ENCODE peak calls at places on chromosomes 3 and 15, in four cellular contexts. One of them, this sample, is unnamed.

GRCh38 chr3:144770813-144771400 is 799.3 kb downstream of the DIPK2A start:
- DNase-seq in spleen: no peak
- DNase-seq in substantia nigra: no peak
- DNase-seq in RWPE1: peak; percentile 1
- DNase-seq in this sample: no peak

GRCh38 chr3:168545591-168545990 is 449.9 kb upstream of the GOLIM4 start:
- DNase-seq in spleen: peak; percentile 60
- DNase-seq in substantia nigra: no peak
- DNase-seq in RWPE1: no peak
- DNase-seq in this sample: no peak

GRCh38 chr3:151199569-151200438 is 3.2 kb downstream of the GPR171 start:
- DNase-seq in spleen: no peak
- DNase-seq in substantia nigra: no peak
- DNase-seq in RWPE1: no peak
- DNase-seq in this sample: no peak

GRCh38 chr3:189805375-189806067 is 174.3 kb downstream of the TP63 start:
- DNase-seq in spleen: no peak
- DNase-seq in substantia nigra: no peak
- DNase-seq in RWPE1: no peak
- DNase-seq in this sample: no peak

GRCh38 chr3:155297100-155297499 is 3.6 kb upstream of the STRIT1 start:
- DNase-seq in spleen: no peak
- DNase-seq in substantia nigra: no peak
- DNase-seq in RWPE1: no peak
- DNase-seq in this sample: no peak

GRCh38 chr3:16998236-16998923 is 113.6 kb downstream of the PLCL2 start:
- DNase-seq in spleen: no peak
- DNase-seq in substantia nigra: no peak
- DNase-seq in RWPE1: no peak
- DNase-seq in this sample: no peak

GRCh38 chr3:98954242-98954641 is 52.7 kb upstream of the DCBLD2 start:
- DNase-seq in spleen: no peak
- DNase-seq in substantia nigra: no peak
- DNase-seq in RWPE1: no peak
- DNase-seq in this sample: no peak

GRCh38 chr15:64634020-64634419 is 141.4 kb downstream of the RBPMS2 start:
- DNase-seq in spleen: no peak
- DNase-seq in substantia nigra: no peak
- DNase-seq in RWPE1: no peak
- DNase-seq in this sample: peak; percentile 6

GRCh38 chr3:116444099-116444700 is 1.1 kb downstream of the LSAMP start:
- DNase-seq in spleen: no peak
- DNase-seq in substantia nigra: no peak
- DNase-seq in RWPE1: no peak
- DNase-seq in this sample: no peak

GRCh38 chr15:47411733-47412530 is 305.4 kb upstream of the SEMA6D start:
- DNase-seq in spleen: no peak
- DNase-seq in substantia nigra: no peak
- DNase-seq in RWPE1: no peak
- DNase-seq in this sample: no peak

GRCh38 chr3:31793040-31793439 is 188.0 kb downstream of the OSBPL10 start:
- DNase-seq in spleen: no peak
- DNase-seq in substantia nigra: no peak
- DNase-seq in RWPE1: no peak
- DNase-seq in this sample: no peak

GRCh38 chr3:25354071-25354470 is 74.0 kb upstream of the RARB start:
- DNase-seq in spleen: no peak
- DNase-seq in substantia nigra: no peak
- DNase-seq in RWPE1: no peak
- DNase-seq in this sample: no peak

DNA sequence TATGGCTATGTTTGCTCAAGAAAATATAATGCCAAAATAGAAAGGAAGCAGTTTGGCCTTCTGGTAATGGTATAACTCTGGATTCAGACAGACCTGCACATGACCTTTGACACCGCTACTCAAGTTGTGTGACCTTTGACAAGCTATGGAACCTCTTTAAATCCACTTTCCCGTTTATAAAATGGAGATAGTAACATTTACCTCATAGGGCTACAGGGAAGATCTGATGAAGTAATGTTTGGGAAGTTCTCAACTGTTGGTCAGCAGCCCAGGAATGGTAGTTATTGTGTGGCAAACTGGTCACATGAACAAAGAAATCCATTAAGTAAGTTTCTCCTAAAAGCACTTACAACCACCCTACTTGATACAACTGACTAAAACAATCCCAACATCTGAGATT is 95.1 kb upstream of the PHLDB2 start:
- DNase-seq in spleen: no peak
- DNase-seq in substantia nigra: no peak
- DNase-seq in RWPE1: no peak
- DNase-seq in this sample: no peak
- H3K27ac ChIP-seq in spleen: no peak overlapping the region
- H3K27ac ChIP-seq in substantia nigra: no peak overlapping the region
- H3K27ac ChIP-seq in RWPE1: no peak overlapping the region
- H3K27ac ChIP-seq in this sample: no peak overlapping the region

GRCh38 chr3:120646771-120647449 is 35.1 kb downstream of the HGD start:
- DNase-seq in spleen: no peak
- DNase-seq in substantia nigra: no peak
- DNase-seq in RWPE1: no peak
- DNase-seq in this sample: no peak
- H3K27ac ChIP-seq in spleen: no peak overlapping the region
- H3K27ac ChIP-seq in substantia nigra: no peak overlapping the region
- H3K27ac ChIP-seq in RWPE1: no peak overlapping the region
- H3K27ac ChIP-seq in this sample: no peak overlapping the region

GRCh38 chr3:9947025-9947995 is 4.9 kb downstream of the PRRT3 start:
- DNase-seq in spleen: peak; percentile 84
- DNase-seq in substantia nigra: peak; percentile 76
- DNase-seq in RWPE1: peak; percentile 58
- DNase-seq in this sample: no peak

GRCh38 chr3:9945358-9945757 is 6.8 kb downstream of the PRRT3 start:
- DNase-seq in spleen: no peak
- DNase-seq in substantia nigra: no peak
- DNase-seq in RWPE1: no peak
- DNase-seq in this sample: no peak

GRCh38 chr3:9948586-9948985 is 3.6 kb downstream of the PRRT3 start:
- DNase-seq in spleen: no peak
- DNase-seq in substantia nigra: no peak
- DNase-seq in RWPE1: no peak
- DNase-seq in this sample: no peak

GRCh38 chr3:9944271-9944670 is 7.9 kb downstream of the PRRT3 start:
- DNase-seq in spleen: no peak
- DNase-seq in substantia nigra: no peak
- DNase-seq in RWPE1: no peak
- DNase-seq in this sample: no peak

GRCh38 chr3:9946112-9947024 is 5.8 kb downstream of the PRRT3 start:
- DNase-seq in spleen: peak; percentile 96
- DNase-seq in substantia nigra: peak; percentile 86
- DNase-seq in RWPE1: peak; percentile 65
- DNase-seq in this sample: peak; percentile 76
- H3K27ac ChIP-seq in spleen: peak overlapping the region; percentile 76
- H3K27ac ChIP-seq in substantia nigra: peak overlapping the region; percentile 81
- H3K27ac ChIP-seq in RWPE1: peak overlapping the region; percentile 84
- H3K27ac ChIP-seq in this sample: peak overlapping the region; percentile 47

GRCh38 chr3:126102530-126102951 is 18.6 kb upstream of the SLC41A3 start:
- DNase-seq in spleen: no peak
- DNase-seq in substantia nigra: no peak
- DNase-seq in RWPE1: no peak
- DNase-seq in this sample: no peak
- H3K27ac ChIP-seq in spleen: no peak overlapping the region
- H3K27ac ChIP-seq in substantia nigra: no peak overlapping the region
- H3K27ac ChIP-seq in RWPE1: no peak overlapping the region
- H3K27ac ChIP-seq in this sample: no peak overlapping the region

GRCh38 chr3:125289429-125289828 is 76.9 kb upstream of the SLC12A8 start:
- DNase-seq in spleen: no peak
- DNase-seq in substantia nigra: no peak
- DNase-seq in RWPE1: no peak
- DNase-seq in this sample: no peak
- H3K27ac ChIP-seq in spleen: no peak overlapping the region
- H3K27ac ChIP-seq in substantia nigra: no peak overlapping the region
- H3K27ac ChIP-seq in RWPE1: no peak overlapping the region
- H3K27ac ChIP-seq in this sample: no peak overlapping the region